ENCODE peak calls at places on chromosomes 4 and X, in six cellular contexts. X, Q, O, U, G and W are unnamed samples.

GRCh38 chrX:68354869-68355628 is 78.2 kb downstream of the OPHN1 start:
- DNase-seq in X (no peak), Q (no peak), O (no peak), U (no peak), G (no peak), W (no peak)

GRCh38 chrX:120769576-120770341 is 105.9 kb downstream of the CT47B1 start:
- DNase-seq in X (peak; percentile 62), Q (no peak), O (no peak), U (no peak), G (peak; percentile 17), W (no peak)

GRCh38 chrX:24080670-24081069 is 25.9 kb downstream of the EIF2S3 start:
- DNase-seq in X (no peak), Q (no peak), O (no peak), U (no peak), G (no peak), W (no peak)

GRCh38 chrX:153929576-153929975 is 3.5 kb upstream of the ARHGAP4 start:
- DNase-seq in X (no peak), Q (no peak), O (no peak), U (no peak), G (no peak), W (no peak)

GRCh38 chr4:30330894-30331652 is 389.1 kb upstream of the PCDH7 start:
- DNase-seq in X (no peak), Q (no peak), O (no peak), U (no peak), G (no peak), W (no peak)

GRCh38 chr4:98728433-98728832 is 70.0 kb upstream of the TSPAN5 start:
- DNase-seq in X (peak; percentile 44), Q (no peak), O (no peak), U (no peak), G (peak; percentile 50), W (no peak)

GRCh38 chr4:909821-910220 is 22.3 kb downstream of the GAK start:
- DNase-seq in X (no peak), Q (no peak), O (no peak), U (no peak), G (no peak), W (no peak)

GRCh38 chrX:70476934-70477733 is 32.5 kb downstream of the DLG3 start:
- DNase-seq in X (no peak), Q (no peak), O (no peak), U (no peak), G (peak; percentile 87), W (no peak)

GRCh38 chr4:24664956-24665355 is 80.6 kb upstream of the DHX15 start:
- DNase-seq in X (peak; percentile 38), Q (no peak), O (no peak), U (peak; percentile 39), G (no peak), W (no peak)

GRCh38 chr4:1056671-1057402 is 45.4 kb downstream of the FGFRL1 start:
- DNase-seq in X (no peak), Q (no peak), O (no peak), U (no peak), G (no peak), W (no peak)

GRCh38 chr4:1601852-1602525 is 82.1 kb downstream of the FAM53A start:
- DNase-seq in X (no peak), Q (no peak), O (no peak), U (no peak), G (no peak), W (no peak)

GRCh38 chr4:77072195-77072753 is 3.5 kb downstream of the CCNI start:
- DNase-seq in X (no peak), Q (no peak), O (no peak), U (no peak), G (no peak), W (no peak)

GRCh38 chr4:21765810-21766407 is 182.7 kb downstream of the KCNIP4 start:
- DNase-seq in X (no peak), Q (peak; percentile 1), O (no peak), U (peak; percentile 21), G (peak; percentile 64), W (no peak)

GRCh38 chrX:38804481-38805293 is 3.4 kb downstream of the MID1IP1 start:
- DNase-seq in X (no peak), Q (no peak), O (no peak), U (peak; percentile 39), G (peak; percentile 34), W (no peak)

GRCh38 chrX:19602866-19603620 is 87.7 kb upstream of the MAP3K15 start:
- DNase-seq in X (peak; percentile 23), Q (no peak), O (no peak), U (no peak), G (peak; percentile 67), W (no peak)

GRCh38 chr4:7146059-7146763 is 46.1 kb upstream of the SORCS2 start:
- DNase-seq in X (no peak), Q (no peak), O (no peak), U (no peak), G (no peak), W (no peak)

GRCh38 chrX:74448669-74449068 is 27.4 kb downstream of the SLC16A2 start:
- DNase-seq in X (no peak), Q (no peak), O (no peak), U (no peak), G (no peak), W (no peak)

GRCh38 chr4:38082424-38083374 is 122.5 kb downstream of the PTTG2 start:
- DNase-seq in X (no peak), Q (no peak), O (no peak), U (no peak), G (peak; percentile 90), W (no peak)

GRCh38 chr4:79982587-79983327 is 90.3 kb downstream of the ANTXR2 start:
- DNase-seq in X (no peak), Q (no peak), O (no peak), U (no peak), G (no peak), W (no peak)

GRCh38 chr4:25925486-25926201 is 11.6 kb downstream of the SMIM20 start:
- DNase-seq in X (no peak), Q (no peak), O (no peak), U (peak; percentile 18), G (peak; percentile 38), W (no peak)

GRCh38 chr4:116027311-116027710 is 913.9 kb upstream of the NDST4 start:
- DNase-seq in X (no peak), Q (no peak), O (no peak), U (no peak), G (no peak), W (no peak)

GRCh38 chr4:6275898-6276563 is 6.4 kb downstream of the WFS1 start:
- DNase-seq in X (no peak), Q (no peak), O (no peak), U (no peak), G (no peak), W (no peak)

GRCh38 chr4:14524236-14524635 is 478.0 kb upstream of the CPEB2 start:
- DNase-seq in X (no peak), Q (no peak), O (no peak), U (no peak), G (no peak), W (no peak)

GRCh38 chrX:349196-349595 is 30.6 kb upstream of the GTPBP6 start:
- DNase-seq in X (no peak), Q (no peak), O (no peak), U (peak; percentile 35), G (peak; percentile 45), W (no peak)

GRCh38 chr4:74206088-74206826 is 48.3 kb downstream of the MTHFD2L start:
- DNase-seq in X (no peak), Q (no peak), O (no peak), U (no peak), G (peak; percentile 63), W (no peak)

GRCh38 chrX:39133971-39134370 is 332.7 kb downstream of the MID1IP1 start:
- DNase-seq in X (no peak), Q (no peak), O (no peak), U (no peak), G (no peak), W (no peak)

GRCh38 chr4:69818060-69818639 is 41.8 kb downstream of the SULT1E1 start:
- DNase-seq in X (no peak), Q (no peak), O (no peak), U (no peak), G (no peak), W (no peak)

GRCh38 chrX:115494133-115494532 is 66.8 kb upstream of the PLS3 start:
- DNase-seq in X (no peak), Q (peak; percentile 4), O (no peak), U (no peak), G (no peak), W (no peak)

GRCh38 chrX:28880136-28880535 is 292.9 kb downstream of the IL1RAPL1 start:
- DNase-seq in X (no peak), Q (no peak), O (no peak), U (no peak), G (peak; percentile 4), W (no peak)

GRCh38 chrX:66030505-66031317 is 9.2 kb downstream of the VSIG4 start:
- DNase-seq in X (no peak), Q (no peak), O (no peak), U (no peak), G (peak; percentile 4), W (no peak)

GRCh38 chr4:78560296-78560963 is 8.9 kb downstream of the ANXA3 start:
- DNase-seq in X (no peak), Q (no peak), O (no peak), U (no peak), G (peak; percentile 74), W (no peak)

GRCh38 chrX:154096140-154097002 is 1.1 kb downstream of the MECP2 start:
- DNase-seq in X (no peak), Q (no peak), O (no peak), U (peak; percentile 34), G (peak; percentile 24), W (no peak)